ENCODE peak calls at places on chromosomes 7 and 10, in four cellular contexts. G is GM23338, N is DND-41, A is lower lobe of right lung. U is an unnamed sample. For H3K4me1, the result is how much of the 10 kb centered on the place peaks cover.

GRCh38 chr10:4802711-4803487 is 23.1 kb upstream of the AKR1E2 start:
- DNase-seq in N (no peak), G (no peak), A (no peak), U (no peak)

GRCh38 chr7:148625342-148625741 is 34.8 kb downstream of the C7orf33 start:
- DNase-seq in N (no peak), A (no peak), G (no peak), U (no peak)

GRCh38 chr10:106705576-106706526 is 458.7 kb downstream of the SORCS1 start:
- DNase-seq in A (no peak), N (peak), G (peak), U (no peak)

GRCh38 chr10:120508966-120509365 is 51.9 kb downstream of the PLPP4 start:
- DNase-seq in A (no peak), N (no peak), G (no peak), U (no peak)

GRCh38 chr10:77564781-77565589 is 72.6 kb downstream of the KCNMA1 start:
- DNase-seq in N (no peak), G (peak), A (no peak), U (no peak)

GRCh38 chr10:93548376-93549071 is 17.9 kb upstream of the FFAR4 start:
- DNase-seq in A (no peak), G (no peak), N (no peak), U (no peak)

GRCh38 chr10:123804716-123805115 is 86.9 kb downstream of the CPXM2 start:
- DNase-seq in A (no peak), N (no peak), G (no peak), U (no peak)

GRCh38 chr10:110535958-110536891 is 31.3 kb upstream of the SMC3 start:
- DNase-seq in N (peak), A (peak), G (peak), U (peak)

GRCh38 chr7:148501707-148502139 is 88.8 kb upstream of the C7orf33 start:
- DNase-seq in A (no peak), N (no peak), G (peak), U (no peak)

GRCh38 chr10:126062132-126063032 is 166.0 kb downstream of the FANK1 start:
- DNase-seq in G (no peak), N (no peak), A (peak), U (no peak)

GRCh38 chr10:235921-236320 is 100.7 kb downstream of the ZMYND11 start:
- DNase-seq in A (no peak), N (no peak), G (no peak), U (no peak)

GRCh38 chr10:116771891-116772290 is 29.5 kb upstream of the HSPA12A start:
- DNase-seq in A (no peak), G (no peak), N (no peak), U (no peak)

GRCh38 chr7:138564365-138564764 is 104.3 kb downstream of the TRIM24 start:
- DNase-seq in G (no peak), A (no peak), N (no peak), U (no peak)

GRCh38 chr10:75803816-75804576 is 372.6 kb downstream of the LRMDA start:
- DNase-seq in A (no peak), N (no peak), G (no peak), U (no peak)

GRCh38 chr10:30384791-30385201 is 35.7 kb upstream of the MTPAP start:
- DNase-seq in N (peak), A (no peak), G (peak), U (no peak)

GRCh38 chr10:30386801-30387588 is 37.9 kb upstream of the MTPAP start:
- DNase-seq in N (no peak), A (no peak), G (no peak), U (no peak)

GRCh38 chr10:30387646-30388243 is 38.7 kb upstream of the MTPAP start:
- DNase-seq in G (no peak), A (no peak), N (no peak), U (no peak)

GRCh38 chr10:30383366-30383765 is 34.3 kb upstream of the MTPAP start:
- DNase-seq in N (no peak), A (no peak), G (no peak), U (no peak)

DNA sequence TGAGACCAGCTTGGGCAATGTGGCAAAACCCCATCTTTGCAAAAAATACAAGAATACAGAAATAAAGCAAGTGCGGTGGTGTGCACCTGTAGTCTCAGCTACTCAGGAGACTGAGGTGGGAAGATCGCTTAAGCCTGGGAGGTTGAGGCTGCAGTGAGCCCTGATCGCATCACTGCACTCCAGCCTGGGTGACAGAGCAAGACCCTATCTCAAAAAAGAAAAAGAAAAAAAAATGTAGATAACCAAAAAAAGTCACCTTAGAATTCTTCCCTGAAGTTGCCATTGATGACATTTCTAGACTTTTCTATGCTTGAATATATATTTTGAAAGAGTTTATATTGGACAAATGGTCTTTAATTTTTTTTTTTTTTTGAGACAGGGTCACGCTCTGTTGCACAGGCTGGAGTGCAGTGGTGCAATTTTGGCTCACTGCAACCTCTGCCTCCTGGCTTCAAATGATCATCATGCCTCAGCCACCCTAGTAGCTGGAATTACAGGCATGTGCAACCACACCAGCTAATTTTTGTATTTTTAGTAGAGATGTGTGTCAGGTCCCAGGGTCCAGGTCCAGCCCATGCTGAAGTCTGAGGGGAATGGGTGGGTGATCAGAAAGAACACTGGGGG is 35.1 kb upstream of the MTPAP start:
- DNase-seq in N (no peak), G (no peak), A (no peak), U (no peak)
- H3K4me1 ChIP-seq in N (under half), G (under half), A (under half), U (under half)

GRCh38 chr7:48085942-48086341 is 3.1 kb upstream of the UPP1 start:
- DNase-seq in N (no peak), G (no peak), A (no peak), U (no peak)

GRCh38 chr7:48083114-48083830 is 5.8 kb upstream of the UPP1 start:
- DNase-seq in A (no peak), N (no peak), G (no peak), U (no peak)

GRCh38 chr7:48087349-48087748 is 1.7 kb upstream of the UPP1 start:
- DNase-seq in G (peak), N (no peak), A (no peak), U (peak)

GRCh38 chr7:48085433-48085791 is 3.7 kb upstream of the UPP1 start:
- DNase-seq in N (no peak), A (no peak), G (no peak), U (no peak)

DNA sequence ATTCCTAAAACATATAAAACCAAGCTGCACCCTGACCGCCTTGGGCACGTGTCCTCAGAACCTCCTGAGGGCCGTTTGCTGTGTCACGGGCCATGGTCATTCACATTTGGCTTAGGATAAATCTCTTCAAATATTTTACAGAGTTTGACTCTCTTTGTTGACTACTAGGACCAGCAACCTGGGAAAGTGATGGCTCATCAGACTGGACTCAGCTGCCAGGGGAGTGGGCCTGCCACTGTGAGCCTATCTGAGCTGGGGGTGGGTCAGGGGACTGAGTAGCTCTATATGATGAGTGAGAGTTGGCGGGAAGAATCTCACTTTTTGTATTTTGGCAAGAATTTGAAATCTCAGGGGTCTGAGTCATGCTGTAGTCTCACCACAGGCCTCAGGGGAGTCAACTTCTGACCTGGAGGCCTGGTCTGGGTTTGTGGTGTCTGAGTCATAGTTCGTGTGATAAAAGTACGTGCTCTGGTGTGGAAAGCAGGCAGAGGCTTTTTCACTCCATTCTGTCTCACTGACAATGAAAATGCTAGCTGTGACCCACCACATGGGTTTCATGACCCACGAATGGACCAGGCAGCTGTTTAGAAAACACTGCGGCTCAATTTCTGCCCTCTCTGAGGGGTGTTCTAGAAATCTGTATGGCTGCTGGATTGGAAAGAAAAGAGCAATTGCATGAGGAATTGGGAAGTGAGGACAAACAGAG is 4.2 kb upstream of the UPP1 start:
- DNase-seq in A (no peak), N (peak), G (no peak), U (no peak)
- H3K4me1 ChIP-seq in A (under half), N (under half), G (under half), U (half or more)

GRCh38 chr10:29257784-29258135 is 31.1 kb upstream of the LYZL1 start:
- DNase-seq in G (no peak), A (no peak), N (no peak), U (no peak)

GRCh38 chr10:29256019-29256418 is 32.9 kb upstream of the LYZL1 start:
- DNase-seq in A (no peak), N (no peak), G (no peak), U (no peak)

GRCh38 chr10:29255117-29255516 is 33.8 kb upstream of the LYZL1 start:
- DNase-seq in N (no peak), G (no peak), A (no peak), U (no peak)

GRCh38 chr10:29256531-29256930 is 32.3 kb upstream of the LYZL1 start:
- DNase-seq in G (no peak), N (no peak), A (no peak), U (no peak)

GRCh38 chr10:29257106-29257783 is 31.6 kb upstream of the LYZL1 start:
- DNase-seq in A (no peak), N (no peak), G (no peak), U (no peak)
- H3K4me1 ChIP-seq in A (under half), N (under half), G (under half), U (under half)

DNA sequence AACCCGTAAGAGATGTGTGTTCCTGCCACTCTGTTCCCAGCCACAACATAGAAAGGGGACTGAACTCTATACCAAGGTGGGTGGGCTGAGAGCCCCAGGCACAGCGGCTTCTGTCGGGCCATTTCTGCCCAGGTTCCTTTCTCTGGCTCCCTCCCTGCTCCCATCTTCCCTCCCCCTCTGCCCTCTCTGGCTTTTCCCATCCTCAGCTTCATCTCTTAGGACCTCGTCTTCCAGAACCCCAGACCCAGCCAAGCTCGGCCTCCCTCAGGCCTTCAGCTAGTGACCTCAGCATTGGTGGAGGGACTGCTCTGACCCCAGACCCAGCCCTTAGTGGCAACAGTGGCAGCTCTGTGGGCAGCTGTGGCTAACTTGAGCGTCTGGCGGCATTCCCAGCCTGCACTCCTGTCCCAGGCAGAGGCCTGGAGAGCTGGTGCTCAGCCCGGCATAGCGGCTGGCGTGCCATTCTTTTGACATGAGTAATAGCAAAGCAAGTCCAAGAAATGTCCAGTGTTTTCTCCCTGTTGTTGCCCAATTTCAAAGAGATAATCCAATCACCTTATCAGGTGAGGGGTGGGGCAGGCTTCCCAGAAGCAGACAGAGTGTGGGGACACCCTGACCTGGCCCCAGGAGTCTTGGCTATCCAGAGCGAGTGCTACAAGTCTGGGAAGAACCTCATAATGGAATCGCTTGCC is 15.9 kb downstream of the PTPRE start:
- DNase-seq in G (no peak), N (no peak), A (peak), U (no peak)
- H3K4me1 ChIP-seq in G (under half), N (under half), A (half or more), U (under half)

GRCh38 chr7:18444856-18445255 is 50.7 kb upstream of the HDAC9 start:
- DNase-seq in G (peak), N (no peak), A (no peak), U (no peak)
- H3K4me1 ChIP-seq in G (under half), N (under half), A (under half), U (under half)

GRCh38 chr7:2760098-2760889 is 72.3 kb downstream of the AMZ1 start:
- DNase-seq in A (peak), N (no peak), G (peak), U (no peak)
- H3K4me1 ChIP-seq in A (half or more), N (under half), G (under half), U (under half)

U was measured in CD8-positive, alpha-beta memory T cell.